ENCODE peak calls at places on chromosomes 1 and 21, in seven cellular contexts. Q, D, P, J, F, K and H are unnamed samples.

GRCh38 chr1:228171221-228171891 is 5.8 kb downstream of the IBA57 start:
- DNase-seq in K (no peak), P (no peak), D (peak; percentile 58), Q (no peak), J (no peak), F (no peak), H (no peak)

GRCh38 chr1:27009601-27010197 is 3.0 kb downstream of the TENT5B start:
- DNase-seq in P (peak; percentile 60), J (no peak), Q (peak; percentile 73), F (no peak), D (peak; percentile 80), K (peak; percentile 44), H (no peak)

GRCh38 chr1:29513357-29513756 is 277.0 kb downstream of the PTPRU start:
- DNase-seq in J (peak; percentile 35), F (no peak), D (no peak), Q (peak; percentile 51), K (peak; percentile 72), P (no peak), H (peak; percentile 32)

GRCh38 chr1:156924478-156925153 is 4.2 kb downstream of the LRRC71 start:
- DNase-seq in Q (no peak), J (no peak), K (peak; percentile 70), P (no peak), D (no peak), F (no peak), H (no peak)

GRCh38 chr1:67747667-67748066 is 62.7 kb downstream of the GADD45A start:
- DNase-seq in P (no peak), J (no peak), F (no peak), Q (no peak), D (no peak), K (no peak), H (no peak)

GRCh38 chr21:31665397-31665796 is 5.9 kb downstream of the SOD1 start:
- DNase-seq in D (no peak), P (no peak), Q (no peak), K (peak; percentile 34), J (peak; percentile 20), F (no peak), H (no peak)

GRCh38 chr21:34530264-34530663 is 18.3 kb upstream of the KCNE1 start:
- DNase-seq in J (no peak), Q (no peak), F (no peak), D (no peak), P (no peak), K (no peak), H (no peak)

GRCh38 chr1:152227310-152227928 is 3.4 kb upstream of the HRNR start:
- DNase-seq in F (no peak), D (no peak), Q (no peak), K (peak; percentile 4), J (no peak), P (no peak), H (no peak)

GRCh38 chr1:23090056-23090455 is 70.8 kb downstream of the KDM1A start:
- DNase-seq in J (no peak), D (no peak), F (no peak), K (no peak), Q (no peak), P (no peak), H (no peak)

GRCh38 chr1:151612506-151613274 is 840 bp downstream of the SNX27 start:
- DNase-seq in Q (no peak), J (no peak), K (peak; percentile 40), D (no peak), F (no peak), P (peak; percentile 38), H (no peak)

GRCh38 chr1:174974711-174975111 is 25.0 kb upstream of the CACYBP start:
- DNase-seq in D (no peak), J (no peak), K (no peak), F (no peak), Q (no peak), P (no peak), H (no peak)

GRCh38 chr1:161382214-161383019 is 14.7 kb upstream of the CFAP126 start:
- DNase-seq in D (no peak), P (no peak), F (peak; percentile 40), Q (no peak), K (peak; percentile 70), J (peak; percentile 48), H (no peak)

GRCh38 chr21:41509733-41510132 is 1.8 kb upstream of the TMPRSS2 start:
- DNase-seq in J (no peak), P (no peak), Q (no peak), K (no peak), D (no peak), F (no peak), H (no peak)

GRCh38 chr1:219544163-219544846 is 68.6 kb downstream of the ZC3H11B start:
- DNase-seq in Q (no peak), D (no peak), P (no peak), J (no peak), K (no peak), F (no peak), H (no peak)

GRCh38 chr1:156435551-156436318 is 64.8 kb downstream of the MEF2D start:
- DNase-seq in Q (peak; percentile 34), P (no peak), D (no peak), J (no peak), K (no peak), F (no peak), H (no peak)

GRCh38 chr1:228018961-228019721 is 12.3 kb downstream of the WNT3A start:
- DNase-seq in J (no peak), D (peak; percentile 55), Q (no peak), F (no peak), K (no peak), P (no peak), H (no peak)

GRCh38 chr1:55049914-55050278 is 10.5 kb downstream of the PCSK9 start:
- DNase-seq in J (no peak), Q (no peak), P (no peak), F (no peak), K (no peak), D (no peak), H (no peak)

GRCh38 chr1:26049531-26050254 is 3.8 kb upstream of the SLC30A2 start:
- DNase-seq in Q (no peak), P (peak; percentile 62), D (no peak), J (no peak), F (no peak), K (peak; percentile 63), H (no peak)

GRCh38 chr21:42233067-42233981 is 14.4 kb downstream of the ABCG1 start:
- DNase-seq in F (no peak), J (peak; percentile 30), Q (peak; percentile 62), K (peak; percentile 27), P (peak; percentile 77), D (peak; percentile 98), H (peak; percentile 95)

GRCh38 chr1:206930210-206930798 is 8.6 kb upstream of the FCMR start:
- DNase-seq in K (no peak), F (no peak), D (no peak), Q (no peak), J (no peak), P (no peak), H (no peak)

GRCh38 chr1:82391712-82392111 is 591.0 kb downstream of the ADGRL2 start:
- DNase-seq in F (no peak), D (no peak), K (no peak), Q (no peak), J (no peak), P (no peak), H (no peak)

GRCh38 chr21:20661745-20662470 is 336.3 kb upstream of the NCAM2 start:
- DNase-seq in D (no peak), Q (no peak), K (peak; percentile 7), J (no peak), P (no peak), F (peak; percentile 5), H (no peak)

GRCh38 chr1:212482352-212483153 is 49.8 kb downstream of the NENF start:
- DNase-seq in F (no peak), K (no peak), D (no peak), Q (no peak), J (no peak), P (peak; percentile 44), H (no peak)

DNA sequence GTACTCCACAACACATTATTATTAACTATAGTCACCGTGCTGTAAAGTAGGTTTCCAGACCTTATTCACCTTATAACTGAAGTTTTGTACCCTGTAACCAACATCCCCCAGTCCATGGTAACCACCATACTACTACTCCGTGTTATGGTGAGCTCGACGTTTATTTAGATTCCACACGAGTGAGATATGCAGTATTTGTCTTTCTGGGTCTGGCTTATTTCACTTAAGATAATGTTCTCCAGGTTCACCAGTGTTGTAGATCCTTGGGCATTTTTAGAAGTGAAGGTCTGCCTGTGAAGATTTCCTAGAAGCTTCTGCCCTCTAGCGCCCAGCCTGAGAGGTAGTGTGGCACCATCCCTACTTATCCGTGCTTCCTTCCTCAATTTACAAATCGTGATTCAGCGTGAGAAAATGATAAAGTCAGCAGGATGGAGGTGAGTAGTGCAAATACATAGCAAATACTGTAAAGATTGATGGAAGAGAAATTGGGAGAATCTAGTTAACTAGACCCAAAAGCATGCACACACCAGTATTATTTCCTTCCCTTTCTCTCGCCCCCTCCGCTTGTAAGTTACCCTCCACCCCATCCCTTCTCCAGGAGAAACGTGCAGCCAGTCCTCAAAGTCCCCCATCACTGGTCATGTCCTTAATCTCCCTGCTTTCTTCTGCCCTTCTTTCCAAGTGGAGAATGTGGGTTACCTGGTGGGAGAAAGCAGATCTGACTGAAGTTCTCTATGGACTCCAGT is 36.0 kb upstream of the DISC1 start:
- DNase-seq in K (peak; percentile 70), Q (peak; percentile 48), J (peak; percentile 44), D (peak; percentile 73), P (peak; percentile 53), F (no peak), H (no peak)
- TF ChIP-seq POLR2AphosphoS5 in K (no peak), Q (no peak), J (no peak), D (peak; percentile 93), P (peak; percentile 50), F (no peak), H (no peak)

GRCh38 chr1:52727114-52727586 is 897 bp downstream of the ZYG11B start:
- DNase-seq in F (no peak), P (peak; percentile 23), D (no peak), Q (no peak), J (no peak), K (peak; percentile 56), H (no peak)
- H3K27ac ChIP-seq in F (no peak overlapping the region), P (peak overlapping the region; percentile 98), D (peak overlapping the region; percentile 93), Q (no peak overlapping the region), J (peak overlapping the region; percentile 84), K (peak overlapping the region; percentile 71), H (peak overlapping the region; percentile 88)

GRCh38 chr1:60280256-60280655 is 206.7 kb upstream of the C1orf87 start:
- DNase-seq in J (no peak), P (no peak), D (no peak), K (no peak), F (peak; percentile 28), Q (no peak), H (no peak)
- TF ChIP-seq POLR2AphosphoS5 in J (no peak), P (no peak), D (no peak), K (no peak), F (no peak), Q (no peak), H (no peak)

GRCh38 chr1:171166361-171166760 is 18.7 kb upstream of the FMO2 start:
- DNase-seq in D (no peak), P (no peak), K (no peak), F (no peak), J (no peak), Q (no peak), H (no peak)

GRCh38 chr1:171158089-171158488 is 27.0 kb upstream of the FMO2 start:
- DNase-seq in F (no peak), J (no peak), K (no peak), Q (no peak), P (no peak), D (no peak), H (no peak)

GRCh38 chr1:171160181-171160580 is 24.9 kb upstream of the FMO2 start:
- DNase-seq in Q (no peak), P (no peak), D (no peak), J (peak; percentile 36), K (no peak), F (no peak), H (no peak)

GRCh38 chr1:171160611-171161354 is 24.3 kb upstream of the FMO2 start:
- DNase-seq in J (peak; percentile 49), Q (no peak), D (no peak), K (no peak), F (no peak), P (no peak), H (no peak)

GRCh38 chr1:171161431-171161830 is 23.7 kb upstream of the FMO2 start:
- DNase-seq in F (no peak), K (no peak), D (no peak), P (no peak), J (no peak), Q (no peak), H (no peak)
- H3K27ac ChIP-seq in F (peak overlapping the region; percentile 80), K (no peak overlapping the region), D (no peak overlapping the region), P (no peak overlapping the region), J (peak overlapping the region; percentile 66), Q (no peak overlapping the region), H (peak overlapping the region; percentile 30)